ENCODE peak calls at places on chromosomes 13 and 19, in eight cellular contexts. V is K562, J is heart left ventricle, X is upper lobe of left lung, O is HCT116, C is A549, R is HepG2, P is GM12878. I is an unnamed sample.

GRCh38 chr19:49596954-49597702 is 6.1 kb downstream of the PRR12 start:
- ATAC-seq in J (no peak), R (no peak), V (no peak), X (no peak), O (no peak), P (no peak), C (no peak), I (no peak)

GRCh38 chr19:17138937-17139598 is 63.5 kb downstream of the MYO9B start:
- ATAC-seq in C (no peak), P (no peak), O (no peak), R (peak; percentile 69), V (no peak), X (peak; percentile 73), J (peak; percentile 67), I (no peak)

GRCh38 chr19:28558783-28559182 is 654.2 kb downstream of the UQCRFS1 start:
- ATAC-seq in X (no peak), V (peak; percentile 72), R (no peak), C (no peak), J (no peak), O (no peak), P (no peak), I (no peak)

GRCh38 chr13:63370101-63370500 is 1954.5 kb upstream of the PCDH20 start:
- ATAC-seq in O (no peak), R (no peak), C (no peak), J (no peak), P (no peak), X (no peak), V (no peak), I (no peak)

GRCh38 chr19:4870025-4870700 is 2.7 kb upstream of the PLIN3 start:
- ATAC-seq in C (peak; percentile 77), J (no peak), O (peak; percentile 69), V (peak; percentile 85), X (peak; percentile 8), R (peak; percentile 81), P (peak; percentile 23), I (no peak)

GRCh38 chr19:2476451-2477140 is 669 bp downstream of the GADD45B start:
- ATAC-seq in P (peak; percentile 5), C (peak; percentile 28), O (peak; percentile 5), R (peak; percentile 17), J (peak; percentile 3), V (peak; percentile 7), X (peak; percentile 0), I (peak; percentile 0)

GRCh38 chr13:22800726-22801401 is 379.9 kb upstream of the SGCG start:
- ATAC-seq in J (peak; percentile 83), X (no peak), O (no peak), V (no peak), R (no peak), C (no peak), P (peak; percentile 40), I (peak; percentile 58)

GRCh38 chr13:73661687-73662425 is 472.3 kb downstream of the KLF12 start:
- ATAC-seq in O (no peak), R (peak; percentile 94), X (no peak), V (peak; percentile 39), J (no peak), C (no peak), P (no peak), I (no peak)

GRCh38 chr13:43133792-43134191 is 110.4 kb downstream of the DNAJC15 start:
- ATAC-seq in C (no peak), P (no peak), V (no peak), J (no peak), O (no peak), R (no peak), X (no peak), I (no peak)

GRCh38 chr13:43134896-43135295 is 111.5 kb downstream of the DNAJC15 start:
- ATAC-seq in J (no peak), C (no peak), O (no peak), P (no peak), R (no peak), V (no peak), X (no peak), I (no peak)

GRCh38 chr13:43132911-43133310 is 109.5 kb downstream of the DNAJC15 start:
- ATAC-seq in P (peak; percentile 24), J (no peak), C (no peak), X (no peak), V (no peak), R (no peak), O (no peak), I (no peak)

GRCh38 chr13:43129511-43130130 is 106.2 kb downstream of the DNAJC15 start:
- ATAC-seq in R (no peak), X (no peak), O (no peak), P (no peak), C (no peak), J (no peak), V (no peak), I (no peak)

GRCh38 chr13:43132228-43132627 is 108.8 kb downstream of the DNAJC15 start:
- ATAC-seq in O (peak; percentile 99), P (peak; percentile 71), C (peak; percentile 68), V (peak; percentile 61), J (peak; percentile 75), X (peak; percentile 70), R (peak; percentile 90), I (no peak)
- TF ChIP-seq CTCF in O (peak; percentile 34), P (peak; percentile 39), C (peak; percentile 28), V (no peak), J (peak; percentile 36), X (peak; percentile 31), R (peak; percentile 71), I (peak; percentile 34)

GRCh38 chr19:531753-532571 is at the start of gene CDC34:
- ATAC-seq in O (peak; percentile 30), C (peak; percentile 25), R (no peak), X (peak; percentile 15), V (peak; percentile 14), P (peak; percentile 18), J (peak; percentile 9), I (peak; percentile 26)
- TF ChIP-seq POLR2A in O (no peak), C (peak; percentile 47), R (peak; percentile 70), X (no peak), V (no peak), P (peak; percentile 80), J (no peak), I (no peak)

DNA sequence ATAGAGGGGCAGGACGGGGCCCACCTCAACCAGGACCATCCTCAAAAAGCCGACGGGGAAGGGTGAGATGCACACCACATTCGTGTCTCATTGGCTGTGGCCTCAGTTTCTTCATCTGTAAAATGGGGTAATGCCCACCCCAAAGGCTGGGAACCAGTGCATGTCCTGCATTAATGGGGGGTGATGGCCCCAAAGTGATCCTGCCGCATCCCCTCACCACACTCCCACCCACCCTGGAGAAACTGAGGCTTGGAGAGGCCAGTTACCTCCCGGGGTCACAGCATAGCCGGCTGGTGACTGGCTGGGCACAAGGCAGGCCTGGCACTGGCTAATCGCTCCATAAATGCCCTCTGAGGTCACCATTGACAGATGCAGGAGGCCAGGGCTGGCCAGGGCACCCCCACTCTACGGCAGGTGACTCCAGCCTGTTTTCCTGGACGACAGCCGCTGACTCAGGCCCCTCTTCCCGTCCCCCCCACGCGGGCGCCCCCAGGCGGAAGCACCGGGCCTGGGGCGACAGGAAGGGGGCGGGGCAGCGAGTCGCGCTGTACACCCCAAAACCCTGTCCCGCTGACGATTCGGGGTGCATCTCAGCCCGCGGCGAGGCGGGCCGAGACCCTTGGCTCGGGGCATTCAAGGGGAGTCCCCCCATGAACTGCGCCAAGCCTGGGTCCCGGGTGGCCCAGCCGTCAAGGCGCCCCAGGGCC is 483 bp upstream of the MIDN start:
- ATAC-seq in V (peak; percentile 9), O (peak; percentile 11), J (peak; percentile 4), C (peak; percentile 4), P (peak; percentile 0), X (no peak), R (no peak), I (peak; percentile 1)
- TF ChIP-seq CTCF in V (peak; percentile 67), O (peak; percentile 42), J (peak; percentile 45), C (peak; percentile 35), P (peak; percentile 46), X (peak; percentile 54), R (peak; percentile 80), I (no peak)

GRCh38 chr13:104831823-104832222 is 1703.6 kb downstream of the EFNB2 start:
- ATAC-seq in V (no peak), C (no peak), P (no peak), O (no peak), X (no peak), R (no peak), J (no peak), I (no peak)
- TF ChIP-seq POLR2A in V (no peak), C (no peak), P (no peak), O (no peak), X (no peak), R (no peak), J (no peak), I (no peak)

GRCh38 chr19:10320602-10321416 is 5.0 kb upstream of the FDX2 start:
- ATAC-seq in V (no peak), O (no peak), X (peak; percentile 2), P (no peak), C (peak; percentile 7), R (peak; percentile 4), J (no peak), I (no peak)
- TF ChIP-seq CTCF in V (no peak), O (no peak), X (no peak), P (no peak), C (no peak), R (no peak), J (no peak), I (no peak)

GRCh38 chr19:1353144-1353543 is 30.6 kb upstream of the NDUFS7 start:
- ATAC-seq in C (no peak), O (no peak), J (no peak), R (no peak), P (no peak), X (no peak), V (no peak), I (no peak)

GRCh38 chr19:1357695-1358094 is 26.0 kb upstream of the NDUFS7 start:
- ATAC-seq in V (no peak), J (no peak), R (no peak), P (no peak), C (no peak), X (no peak), O (no peak), I (no peak)

GRCh38 chr19:1355258-1355973 is 28.3 kb upstream of the NDUFS7 start:
- ATAC-seq in R (no peak), C (no peak), J (no peak), P (no peak), O (no peak), X (no peak), V (no peak), I (no peak)

GRCh38 chr19:1355974-1356865 is 27.5 kb upstream of the NDUFS7 start:
- ATAC-seq in V (no peak), O (no peak), C (no peak), J (no peak), R (no peak), P (no peak), X (no peak), I (no peak)

GRCh38 chr19:1354496-1355257 is 29.0 kb upstream of the NDUFS7 start:
- ATAC-seq in P (peak; percentile 99), J (peak; percentile 99), V (peak; percentile 99), R (peak; percentile 96), O (peak; percentile 98), X (peak; percentile 97), C (peak; percentile 99), I (peak; percentile 99)
- TF ChIP-seq POLR2A in P (peak; percentile 73), J (peak; percentile 92), V (peak; percentile 80), R (peak; percentile 83), O (peak; percentile 79), X (peak; percentile 47), C (peak; percentile 42), I (peak; percentile 65)